ENCODE peak calls at places on chromosomes 12 and 14, in nine cellular contexts. C is neuronal stem cell; K is endodermal cell; W is CD4-positive, alpha-beta memory T cell; T is astrocyte; N is IMR-90; Y is lower lobe of right lung; B is Karpas-422; X is dorsolateral prefrontal cortex. V is an unnamed sample.

GRCh38 chr12:47236109-47236714 is 156.5 kb upstream of the AMIGO2 start:
- DNase-seq in C (no peak), K (no peak), W (no peak), T (peak), N (peak), Y (no peak), B (no peak), X (no peak), V (no peak)

GRCh38 chr14:35341454-35342159 is 49.4 kb downstream of the PSMA6 start:
- DNase-seq in C (no peak), K (peak), W (peak), T (peak), N (peak), Y (peak), B (peak), X (peak), V (no peak)

GRCh38 chr14:101509730-101510371 is 51.4 kb upstream of the DIO3 start:
- DNase-seq in C (no peak), K (no peak), W (no peak), T (no peak), N (no peak), Y (peak), B (no peak), X (no peak), V (no peak)

GRCh38 chr12:116053479-116054195 is 223.9 kb downstream of the MED13L start:
- DNase-seq in C (no peak), K (no peak), W (no peak), T (peak), N (peak), Y (no peak), B (no peak), X (no peak), V (no peak)

GRCh38 chr14:71475916-71476315 is 456.3 kb upstream of the RGS6 start:
- DNase-seq in C (no peak), K (no peak), W (no peak), T (no peak), N (no peak), Y (no peak), B (no peak), X (no peak), V (no peak)

GRCh38 chr14:100022772-100023451 is 42.3 kb upstream of the EVL start:
- DNase-seq in C (no peak), K (no peak), W (no peak), T (peak), N (peak), Y (no peak), B (no peak), X (no peak), V (no peak)

GRCh38 chr14:61923348-61923747 is 161.1 kb downstream of the SNAPC1 start:
- DNase-seq in C (no peak), K (no peak), W (no peak), T (peak), N (peak), Y (no peak), B (no peak), X (no peak), V (no peak)

GRCh38 chr14:29390046-29390841 is 537.4 kb downstream of the PRKD1 start:
- DNase-seq in C (peak), K (peak), W (no peak), T (no peak), N (no peak), Y (no peak), B (no peak), X (no peak), V (no peak)

GRCh38 chr14:24430143-24430681 is 458 bp downstream of the KHNYN start:
- DNase-seq in C (peak), K (peak), W (peak), T (peak), N (peak), Y (peak), B (peak), X (no peak), V (no peak)

GRCh38 chr12:92365836-92366235 is 220.2 kb upstream of the BTG1 start:
- DNase-seq in C (no peak), K (no peak), W (no peak), T (no peak), N (no peak), Y (no peak), B (no peak), X (no peak), V (no peak)

GRCh38 chr12:123741937-123742572 is 20.0 kb upstream of the DNAH10 start:
- DNase-seq in C (no peak), K (no peak), W (no peak), T (no peak), N (no peak), Y (no peak), B (no peak), X (no peak), V (no peak)

GRCh38 chr14:61671086-61671485 is 24.2 kb upstream of the HIF1A start:
- DNase-seq in C (no peak), K (no peak), W (peak), T (no peak), N (no peak), Y (no peak), B (no peak), X (no peak), V (peak)

GRCh38 chr12:92079054-92079385 is 66.6 kb downstream of the BTG1 start:
- DNase-seq in C (no peak), K (no peak), W (no peak), T (peak), N (no peak), Y (no peak), B (no peak), X (no peak), V (no peak)

GRCh38 chr14:93757185-93757584 is 31.1 kb downstream of the PRIMA1 start:
- DNase-seq in C (no peak), K (no peak), W (no peak), T (no peak), N (no peak), Y (no peak), B (no peak), X (no peak), V (no peak)

GRCh38 chr14:61553730-61554641 is 141.3 kb upstream of the HIF1A start:
- DNase-seq in C (no peak), K (no peak), W (no peak), T (peak), N (peak), Y (no peak), B (no peak), X (no peak), V (no peak)

GRCh38 chr14:104496095-104496494 is 83.5 kb upstream of the C14orf180 start:
- DNase-seq in C (no peak), K (peak), W (no peak), T (no peak), N (no peak), Y (peak), B (no peak), X (no peak), V (no peak)

GRCh38 chr12:57008113-57008687 is 1.9 kb upstream of the ZBTB39 start:
- DNase-seq in C (peak), K (no peak), W (peak), T (peak), N (peak), Y (no peak), B (peak), X (no peak), V (peak)

GRCh38 chr12:4825139-4825858 is 84.4 kb upstream of the KCNA1 start:
- DNase-seq in C (no peak), K (no peak), W (no peak), T (peak), N (no peak), Y (no peak), B (no peak), X (no peak), V (no peak)

GRCh38 chr14:91342243-91342760 is 75.3 kb downstream of the CCDC88C start:
- DNase-seq in C (no peak), K (no peak), W (no peak), T (no peak), N (no peak), Y (no peak), B (no peak), X (no peak), V (no peak)

GRCh38 chr14:37973031-37973908 is 234.4 kb upstream of the SSTR1 start:
- DNase-seq in C (no peak), K (no peak), W (no peak), T (no peak), N (no peak), Y (no peak), B (no peak), X (no peak), V (no peak)

GRCh38 chr12:109944975-109945374 is 44.9 kb downstream of the TCHP start:
- DNase-seq in C (peak), K (peak), W (no peak), T (peak), N (peak), Y (no peak), B (no peak), X (no peak), V (no peak)

GRCh38 chr14:59067135-59067894 is 121.2 kb upstream of the DAAM1 start:
- DNase-seq in C (no peak), K (no peak), W (no peak), T (no peak), N (peak), Y (no peak), B (no peak), X (no peak), V (no peak)

GRCh38 chr14:36315159-36315853 is 5.1 kb downstream of the MBIP start:
- DNase-seq in C (no peak), K (no peak), W (no peak), T (no peak), N (no peak), Y (no peak), B (no peak), X (no peak), V (no peak)

GRCh38 chr12:41527529-41528116 is 339.5 kb downstream of the PDZRN4 start:
- DNase-seq in C (no peak), K (no peak), W (no peak), T (no peak), N (no peak), Y (no peak), B (no peak), X (no peak), V (no peak)

GRCh38 chr14:30882431-30882830 is 8.1 kb downstream of the COCH start:
- DNase-seq in C (no peak), K (no peak), W (no peak), T (no peak), N (no peak), Y (no peak), B (no peak), X (no peak), V (no peak)

GRCh38 chr12:75977952-75978671 is 53.5 kb downstream of the PHLDA1 start:
- DNase-seq in C (peak), K (peak), W (peak), T (peak), N (peak), Y (no peak), B (no peak), X (no peak), V (peak)

GRCh38 chr12:73465106-73465505 is 1072.5 kb upstream of the ATXN7L3B start:
- DNase-seq in C (no peak), K (peak), W (no peak), T (no peak), N (no peak), Y (no peak), B (no peak), X (no peak), V (no peak)

GRCh38 chr12:25034676-25035075 is 85.8 kb upstream of the BCAT1 start:
- DNase-seq in C (no peak), K (no peak), W (no peak), T (no peak), N (no peak), Y (no peak), B (no peak), X (no peak), V (no peak)

GRCh38 chr14:37122288-37122687 is 50.1 kb downstream of the SLC25A21 start:
- DNase-seq in C (no peak), K (no peak), W (no peak), T (peak), N (peak), Y (no peak), B (no peak), X (no peak), V (no peak)

GRCh38 chr14:24804813-24805212 is 170.8 kb upstream of the GZMB start:
- DNase-seq in C (no peak), K (no peak), W (no peak), T (no peak), N (no peak), Y (no peak), B (no peak), X (no peak), V (no peak)

GRCh38 chr12:110728628-110729027 is 14.1 kb downstream of the PPP1CC start:
- DNase-seq in C (no peak), K (peak), W (no peak), T (no peak), N (no peak), Y (no peak), B (no peak), X (no peak), V (no peak)

GRCh38 chr12:93572712-93573551 is 457 bp downstream of the SOCS2 start:
- DNase-seq in C (peak), K (peak), W (no peak), T (peak), N (peak), Y (peak), B (no peak), X (no peak), V (peak)

GRCh38 chr12:52320784-52321400 is at the start of gene KRT83:
- DNase-seq in C (no peak), K (no peak), W (no peak), T (no peak), N (no peak), Y (no peak), B (no peak), X (peak), V (no peak)

GRCh38 chr14:81464253-81465001 is 64.3 kb upstream of the STON2 start:
- DNase-seq in C (peak), K (peak), W (peak), T (peak), N (peak), Y (no peak), B (peak), X (no peak), V (peak)

GRCh38 chr14:93175492-93175891 is 9.2 kb downstream of the MOAP1 start:
- DNase-seq in C (no peak), K (no peak), W (no peak), T (no peak), N (no peak), Y (no peak), B (peak), X (no peak), V (no peak)

DNA sequence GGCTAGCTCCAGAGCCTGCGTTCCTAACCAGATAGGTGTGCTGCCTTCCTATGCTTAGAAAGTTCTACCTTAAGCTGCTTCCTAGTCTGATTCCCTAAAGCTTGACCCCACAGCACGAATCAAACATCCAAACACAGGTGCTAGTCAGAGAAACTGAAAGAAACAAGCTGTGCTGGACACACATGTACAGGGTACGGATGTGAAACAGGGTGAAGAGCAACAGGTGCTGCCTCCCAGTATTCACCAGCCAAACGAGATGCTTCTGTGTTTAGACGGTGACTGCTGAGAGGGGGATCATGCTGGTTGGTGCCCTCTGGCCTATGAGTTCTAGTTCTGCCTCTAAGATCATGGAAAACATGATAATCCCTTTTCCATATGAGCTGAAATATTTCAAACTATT is 105.3 kb downstream of the GRIP1 start:
- DNase-seq in C (no peak), K (no peak), W (no peak), T (no peak), N (no peak), Y (no peak), B (no peak), X (no peak), V (no peak)
- H3K27ac ChIP-seq in C (no peak), K (no peak), W (no peak), T (no peak), N (no peak), Y (no peak), B (no peak), X (no peak), V (no peak)

GRCh38 chr12:118374126-118374725 is 1.5 kb upstream of the TAOK3 start:
- DNase-seq in C (no peak), K (peak), W (no peak), T (no peak), N (no peak), Y (no peak), B (no peak), X (no peak), V (no peak)

GRCh38 chr12:118373628-118374027 is 921 bp upstream of the TAOK3 start:
- DNase-seq in C (no peak), K (no peak), W (no peak), T (no peak), N (no peak), Y (no peak), B (no peak), X (no peak), V (no peak)

GRCh38 chr12:118370601-118371000 is 2.1 kb downstream of the TAOK3 start:
- DNase-seq in C (no peak), K (no peak), W (no peak), T (no peak), N (no peak), Y (no peak), B (no peak), X (no peak), V (no peak)

GRCh38 chr12:118372541-118373495 is at the start of gene TAOK3:
- DNase-seq in C (peak), K (peak), W (peak), T (peak), N (peak), Y (peak), B (peak), X (peak), V (peak)

GRCh38 chr12:118371354-118372282 is 1.1 kb downstream of the TAOK3 start:
- DNase-seq in C (peak), K (peak), W (no peak), T (no peak), N (no peak), Y (peak), B (peak), X (no peak), V (no peak)
- H3K27ac ChIP-seq in C (no peak), K (no peak), W (peak), T (peak), N (peak), Y (peak), B (peak), X (no peak), V (peak)

GRCh38 chr12:89663577-89664357 is 44.9 kb downstream of the ATP2B1 start:
- DNase-seq in C (no peak), K (no peak), W (no peak), T (peak), N (peak), Y (no peak), B (peak), X (no peak), V (no peak)
- H3K27ac ChIP-seq in C (no peak), K (no peak), W (peak), T (no peak), N (no peak), Y (no peak), B (no peak), X (peak), V (no peak)

GRCh38 chr12:39617887-39618286 is 1.7 kb downstream of the ABCD2 start:
- DNase-seq in C (no peak), K (no peak), W (no peak), T (no peak), N (no peak), Y (no peak), B (peak), X (no peak), V (no peak)
- H3K27ac ChIP-seq in C (no peak), K (no peak), W (peak), T (no peak), N (no peak), Y (no peak), B (no peak), X (no peak), V (peak)

DNA sequence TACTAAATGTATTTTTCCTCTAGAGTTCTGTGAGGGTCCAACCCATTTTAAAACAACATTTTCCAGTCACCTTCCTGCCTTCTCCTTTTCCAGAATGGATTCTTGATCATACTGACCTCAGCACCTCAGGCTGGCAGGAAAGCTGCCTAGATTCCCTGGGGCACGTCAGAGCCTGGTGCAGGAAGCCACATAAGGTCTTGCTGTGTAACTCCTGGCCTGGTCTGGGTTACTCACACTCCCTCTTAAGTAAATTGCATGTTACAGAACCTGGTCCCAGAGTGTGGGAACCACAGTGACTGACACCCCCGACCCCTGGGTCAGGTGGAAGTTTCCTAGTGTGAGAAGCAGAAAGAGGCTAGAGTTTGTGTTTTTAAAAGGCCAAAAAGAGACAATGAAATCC is 209.8 kb downstream of the SPTSSA start:
- DNase-seq in C (no peak), K (no peak), W (no peak), T (peak), N (no peak), Y (no peak), B (no peak), X (no peak), V (no peak)
- H3K27ac ChIP-seq in C (no peak), K (no peak), W (no peak), T (no peak), N (no peak), Y (no peak), B (no peak), X (no peak), V (no peak)

GRCh38 chr12:48883305-48884171 is 17.9 kb upstream of the RND1 start:
- DNase-seq in C (peak), K (peak), W (no peak), T (no peak), N (peak), Y (no peak), B (no peak), X (no peak), V (no peak)
- H3K27ac ChIP-seq in C (peak), K (peak), W (no peak), T (no peak), N (no peak), Y (peak), B (no peak), X (peak), V (no peak)

DNA sequence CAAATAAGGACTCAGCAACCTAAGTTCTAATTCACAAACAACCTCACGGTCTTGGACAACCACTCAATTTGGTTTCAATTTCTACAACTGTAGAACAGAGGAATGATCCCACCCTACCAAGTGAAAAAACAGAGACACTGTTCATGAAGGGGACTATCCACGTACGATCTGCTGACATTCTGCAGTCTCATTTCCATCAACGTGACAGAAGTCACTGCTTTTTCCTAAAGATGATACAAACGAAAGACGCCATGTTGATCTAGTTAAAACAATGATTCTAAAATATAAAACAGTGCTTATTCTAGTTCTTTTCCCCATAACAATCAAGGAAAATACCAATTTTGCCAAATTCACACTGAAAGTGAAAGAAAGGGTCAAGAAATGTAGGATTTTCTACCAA is 38.1 kb downstream of the CORO1C start:
- DNase-seq in C (no peak), K (no peak), W (no peak), T (no peak), N (no peak), Y (no peak), B (no peak), X (no peak), V (no peak)
- H3K27ac ChIP-seq in C (no peak), K (peak), W (no peak), T (peak), N (peak), Y (peak), B (no peak), X (peak), V (no peak)